ENCODE peak calls at places on chromosome 17, in five cellular contexts. G, N, Z, D and I are unnamed samples.

GRCh38 chr17:39776267-39776666 is 38.5 kb downstream of the GRB7 start:
- DNase-seq in Z (no peak), G (no peak), N (no peak), D (no peak), I (no peak)

GRCh38 chr17:76427457-76428231 is 25.3 kb downstream of the UBE2O start:
- DNase-seq in N (peak; percentile 62), Z (no peak), D (no peak), G (no peak), I (no peak)

GRCh38 chr17:44220211-44221071 is 966 bp upstream of the UBTF start:
- DNase-seq in G (peak; percentile 61), D (peak; percentile 71), Z (peak; percentile 41), N (peak; percentile 71), I (no peak)

GRCh38 chr17:42058018-42058417 is 7.6 kb upstream of the C17orf113 start:
- DNase-seq in G (no peak), Z (no peak), D (peak; percentile 1), N (no peak), I (no peak)

GRCh38 chr17:4247981-4248388 is 15.8 kb downstream of the ANKFY1 start:
- DNase-seq in G (peak; percentile 76), Z (no peak), D (no peak), N (no peak), I (no peak)

GRCh38 chr17:32496348-32497078 is 9.7 kb downstream of the CDK5R1 start:
- DNase-seq in N (peak; percentile 31), Z (no peak), G (no peak), D (no peak), I (no peak)

GRCh38 chr17:36008998-36009665 is 7.8 kb upstream of the CCL15 start:
- DNase-seq in G (no peak), N (peak; percentile 20), D (no peak), Z (no peak), I (peak; percentile 7)

GRCh38 chr17:30218689-30219266 is 16.7 kb downstream of the SLC6A4 start:
- DNase-seq in Z (no peak), G (no peak), N (no peak), D (no peak), I (no peak)

GRCh38 chr17:42564815-42565522 is 1.9 kb upstream of the MLX start:
- DNase-seq in Z (no peak), N (no peak), G (no peak), D (no peak), I (no peak)

GRCh38 chr17:27982688-27983087 is 59.8 kb upstream of the NLK start:
- DNase-seq in D (no peak), N (no peak), Z (no peak), G (no peak), I (no peak)
- H3K27me3 ChIP-seq in D (no peaks in the 10 kb centered on the region), N (no peaks in the 10 kb centered on the region), Z (no peaks in the 10 kb centered on the region), G (no peaks in the 10 kb centered on the region), I (no peaks in the 10 kb centered on the region)

DNA sequence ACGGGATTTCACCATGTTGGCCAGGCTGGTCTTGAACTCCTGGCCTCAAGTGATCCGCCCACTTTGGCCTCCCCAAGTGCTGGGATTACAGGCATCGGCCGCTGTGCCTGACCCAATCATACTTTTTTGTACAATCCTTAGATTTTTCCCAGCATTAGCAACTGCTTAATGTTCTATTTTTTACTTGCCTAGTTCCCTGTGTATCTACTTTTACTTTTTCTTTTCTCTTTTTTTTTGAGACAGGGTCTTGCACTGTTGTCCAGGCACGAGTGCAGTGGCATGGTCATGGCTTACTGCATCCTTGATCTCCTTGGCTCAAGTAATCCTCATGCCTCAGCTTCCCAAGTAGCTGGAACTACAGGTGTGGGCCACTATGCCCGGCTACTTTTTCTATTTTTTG is 9.5 kb downstream of the GRB2 start:
- DNase-seq in D (no peak), Z (no peak), G (no peak), N (no peak), I (no peak)
- H3K4me1 ChIP-seq in D (peaks cover 26% of the 10 kb centered on the region), Z (peaks cover 16% of the 10 kb centered on the region), G (peaks cover 29% of the 10 kb centered on the region), N (peaks cover 28% of the 10 kb centered on the region), I (no peaks in the 10 kb centered on the region)

GRCh38 chr17:70868134-70868533 is 698.8 kb downstream of the KCNJ2 start:
- DNase-seq in Z (no peak), N (no peak), G (no peak), D (no peak), I (no peak)
- H3K27me3 ChIP-seq in Z (no peaks in the 10 kb centered on the region), N (no peaks in the 10 kb centered on the region), G (no peaks in the 10 kb centered on the region), D (no peaks in the 10 kb centered on the region), I (no peaks in the 10 kb centered on the region)

GRCh38 chr17:45225964-45226530 is 4.4 kb downstream of the FMNL1 start:
- DNase-seq in Z (peak; percentile 91), D (no peak), G (no peak), N (no peak), I (no peak)
- H3K4me1 ChIP-seq in Z (peaks cover 75% of the 10 kb centered on the region), D (peaks cover 16% of the 10 kb centered on the region), G (peaks cover 38% of the 10 kb centered on the region), N (peaks cover 8% of the 10 kb centered on the region), I (peaks cover 9% of the 10 kb centered on the region)

GRCh38 chr17:47870042-47870441 is 19.1 kb upstream of the SP6 start:
- DNase-seq in N (no peak), G (no peak), D (no peak), Z (no peak), I (no peak)
- H3K27me3 ChIP-seq in N (no peaks in the 10 kb centered on the region), G (peaks cover 3% of the 10 kb centered on the region), D (peaks cover 55% of the 10 kb centered on the region), Z (peaks cover 23% of the 10 kb centered on the region), I (peaks cover 4% of the 10 kb centered on the region)

GRCh38 chr17:13429201-13429600 is 172.5 kb downstream of the HS3ST3A1 start:
- DNase-seq in D (no peak), N (peak; percentile 62), G (no peak), Z (no peak), I (no peak)
- H3K4me1 ChIP-seq in D (no peaks in the 10 kb centered on the region), N (no peaks in the 10 kb centered on the region), G (no peaks in the 10 kb centered on the region), Z (no peaks in the 10 kb centered on the region), I (no peaks in the 10 kb centered on the region)

DNA sequence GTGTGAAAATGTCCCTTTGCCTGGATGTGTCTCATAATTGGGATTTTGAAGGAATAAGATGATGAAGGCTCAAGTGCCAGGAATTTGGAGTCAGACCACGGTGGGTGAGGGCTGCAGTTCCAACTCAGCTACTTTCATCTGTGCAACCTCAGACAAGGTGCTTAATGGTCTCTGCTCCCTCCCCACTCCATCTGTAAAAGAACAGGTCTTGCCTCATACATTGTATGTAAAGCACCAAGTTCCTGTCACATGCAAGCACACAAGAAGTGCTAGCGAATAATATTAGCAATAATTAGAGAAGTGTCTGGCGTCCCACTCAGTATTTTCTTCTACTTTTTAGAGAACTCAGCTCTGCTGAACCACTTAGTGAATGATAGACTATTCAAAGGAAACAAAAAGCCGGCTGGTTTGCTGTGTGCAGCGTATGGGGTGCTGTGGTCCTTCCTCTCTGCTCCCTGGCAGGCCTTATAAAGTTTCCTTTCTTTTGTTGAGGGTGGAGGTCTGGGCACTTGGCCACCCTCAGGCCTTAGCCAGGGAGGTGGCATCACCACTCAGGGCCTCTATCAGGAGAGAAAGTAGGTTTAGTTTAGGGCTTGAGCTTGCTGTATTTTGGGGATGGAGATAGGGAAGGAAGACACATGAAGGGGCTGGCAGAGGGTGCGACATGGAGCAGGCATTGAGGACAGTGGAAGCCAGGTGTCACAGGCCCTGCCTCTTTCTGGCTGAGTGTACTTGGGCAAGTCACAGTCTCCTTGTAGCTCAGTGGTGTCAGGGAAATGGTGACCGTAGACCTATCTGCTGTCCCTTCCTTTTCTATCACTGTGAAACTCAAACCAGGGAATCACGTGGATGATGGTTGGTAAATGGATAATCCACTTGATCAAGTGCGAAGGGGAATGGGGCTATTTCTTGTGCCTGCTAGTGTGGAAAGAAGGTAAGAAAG is 6.5 kb downstream of the TBX4 start:
- DNase-seq in N (no peak), Z (no peak), G (no peak), D (no peak), I (no peak)
- H3K27me3 ChIP-seq in N (peaks cover 99% of the 10 kb centered on the region), Z (peaks cover 52% of the 10 kb centered on the region), G (no peaks in the 10 kb centered on the region), D (peaks cover 100% of the 10 kb centered on the region), I (peaks cover 98% of the 10 kb centered on the region)

GRCh38 chr17:63835167-63835720 is 7.2 kb downstream of the SMARCD2 start:
- DNase-seq in N (no peak), Z (no peak), G (no peak), D (no peak), I (no peak)
- H3K4me1 ChIP-seq in N (peaks cover 12% of the 10 kb centered on the region), Z (peaks cover 35% of the 10 kb centered on the region), G (peaks cover 46% of the 10 kb centered on the region), D (peaks cover 14% of the 10 kb centered on the region), I (peaks cover 2% of the 10 kb centered on the region)

GRCh38 chr17:8939496-8940334 is 25.8 kb downstream of the PIK3R5 start:
- DNase-seq in D (no peak), G (no peak), N (no peak), Z (no peak), I (no peak)

GRCh38 chr17:8930664-8931063 is 34.8 kb downstream of the PIK3R5 start:
- DNase-seq in G (no peak), N (no peak), Z (no peak), D (no peak), I (no peak)

GRCh38 chr17:8940866-8941471 is 24.5 kb downstream of the PIK3R5 start:
- DNase-seq in N (no peak), Z (no peak), G (no peak), D (no peak), I (no peak)

GRCh38 chr17:8935194-8935593 is 30.3 kb downstream of the PIK3R5 start:
- DNase-seq in D (no peak), N (peak; percentile 18), G (no peak), Z (peak; percentile 43), I (no peak)
- H3K27me3 ChIP-seq in D (peaks cover 3% of the 10 kb centered on the region), N (no peaks in the 10 kb centered on the region), G (no peaks in the 10 kb centered on the region), Z (no peaks in the 10 kb centered on the region), I (no peaks in the 10 kb centered on the region)